ENCODE peak calls at places on chromosomes 12 and 14, in six cellular contexts. B, L, U, R, T and Q are unnamed samples.

GRCh38 chr14:38731962-38732361 is 371.1 kb downstream of the SEC23A start:
- DNase-seq in T (no peak), B (no peak), L (no peak), U (no peak), R (no peak), Q (no peak)

GRCh38 chr12:45674583-45674982 is 54.9 kb upstream of the ARID2 start:
- DNase-seq in L (no peak), B (peak), R (no peak), T (no peak), U (peak), Q (no peak)

GRCh38 chr12:8662592-8662991 is at the start of gene MFAP5:
- DNase-seq in R (no peak), L (no peak), B (no peak), U (no peak), T (no peak), Q (no peak)

GRCh38 chr12:751828-752672 is at the start of gene WNK1:
- DNase-seq in B (peak), R (peak), U (peak), T (peak), L (peak), Q (peak)

GRCh38 chr14:22131749-22132476 is 457.1 kb downstream of the DAD1 start:
- DNase-seq in R (peak), T (peak), B (no peak), L (peak), U (no peak), Q (peak)

GRCh38 chr12:121668750-121669524 is 517 bp downstream of the MORN3 start:
- DNase-seq in R (peak), L (peak), U (peak), T (peak), B (no peak), Q (no peak)

GRCh38 chr14:38405851-38406630 is 150.1 kb upstream of the CLEC14A start:
- DNase-seq in B (no peak), L (no peak), R (no peak), T (no peak), U (peak), Q (no peak)

GRCh38 chr14:61533513-61534255 is 161.6 kb upstream of the HIF1A start:
- DNase-seq in R (no peak), L (no peak), T (no peak), B (no peak), U (no peak), Q (peak)

GRCh38 chr12:47821346-47821706 is 1.6 kb upstream of the HDAC7 start:
- DNase-seq in L (no peak), B (no peak), U (no peak), T (no peak), R (no peak), Q (no peak)

GRCh38 chr12:69738351-69739286 is at the start of gene RAB3IP:
- DNase-seq in T (peak), L (peak), R (peak), U (peak), B (peak), Q (peak)

GRCh38 chr14:76502219-76502618 is 126.3 kb downstream of the ESRRB start:
- DNase-seq in R (no peak), T (no peak), L (no peak), B (no peak), U (no peak), Q (no peak)

GRCh38 chr12:87931764-87932163 is 97.4 kb downstream of the C12orf50 start:
- DNase-seq in T (no peak), L (no peak), R (no peak), B (no peak), U (no peak), Q (no peak)

GRCh38 chr14:31137214-31137889 is 70.2 kb downstream of the HECTD1 start:
- DNase-seq in B (no peak), R (no peak), L (no peak), T (no peak), U (no peak), Q (peak)

GRCh38 chr14:79896009-79896408 is 315.3 kb downstream of the DIO2 start:
- DNase-seq in R (no peak), T (no peak), L (no peak), B (no peak), U (peak), Q (peak)

GRCh38 chr14:58327019-58327418 is 28.7 kb downstream of the ARID4A start:
- DNase-seq in L (no peak), B (no peak), R (no peak), T (no peak), U (no peak), Q (no peak)

GRCh38 chr12:110846615-110847566 is at the start of gene CCDC63:
- DNase-seq in T (peak), B (peak), U (peak), R (peak), L (peak), Q (peak)

GRCh38 chr14:54278087-54278486 is 118.7 kb upstream of the CDKN3 start:
- DNase-seq in T (no peak), L (no peak), B (no peak), U (no peak), R (no peak), Q (no peak)